ENCODE peak calls at places on chromosomes 13 and 19, in four cellular contexts. B is NCI-H1436, P is lower lobe of right lung, S is psoas muscle. Y is an unnamed sample.

GRCh38 chr19:16247353-16248182 is 49.9 kb downstream of the AP1M1 start:
- DNase-seq in B (peak), P (peak), S (peak), Y (peak)

GRCh38 chr19:54094601-54095000 is 6.0 kb downstream of the OSCAR start:
- DNase-seq in S (no peak), B (no peak), P (no peak), Y (no peak)

GRCh38 chr13:46905249-46905648 is 8.4 kb upstream of the HTR2A start:
- DNase-seq in B (no peak), P (no peak), S (no peak), Y (no peak)

GRCh38 chr19:35908010-35908441 is at the start of gene TYROBP:
- DNase-seq in P (peak), B (no peak), S (no peak), Y (no peak)

GRCh38 chr19:5398693-5399057 is 56.5 kb upstream of the ZNRF4 start:
- DNase-seq in S (no peak), P (no peak), B (no peak), Y (no peak)

GRCh38 chr19:51108805-51109146 is 567 bp upstream of the CTU1 start:
- DNase-seq in S (no peak), B (no peak), P (no peak), Y (no peak)

GRCh38 chr13:99178636-99179035 is 22.0 kb upstream of the UBAC2 start:
- DNase-seq in B (no peak), S (no peak), P (no peak), Y (peak)

GRCh38 chr19:40264314-40265054 is 20.7 kb downstream of the AKT2 start:
- DNase-seq in P (peak), B (no peak), S (no peak), Y (no peak)

GRCh38 chr19:23071087-23071511 is 45.7 kb upstream of the ZNF730 start:
- DNase-seq in P (no peak), S (peak), B (no peak), Y (no peak)

GRCh38 chr19:6730153-6730804 is 7.1 kb downstream of the GPR108 start:
- DNase-seq in B (no peak), P (peak), S (no peak), Y (no peak)

GRCh38 chr19:38433268-38433733 is at the start of gene RYR1:
- DNase-seq in S (peak), P (peak), B (no peak), Y (peak)

GRCh38 chr13:31950121-31950810 is 81.3 kb upstream of the FRY start:
- DNase-seq in P (no peak), S (no peak), B (no peak), Y (no peak)